ENCODE peak calls at places on chromosome 16, in ten cellular contexts. Z is AG09309, U is body of pancreas, M is ascending aorta, K is tibial nerve, D is thoracic aorta, L is AG04450, Y is esophagus squamous epithelium, I is cardiac fibroblast, F is cardiac muscle cell. H is an unnamed sample.

GRCh38 chr16:31008154-31008950 is 2.1 kb downstream of the STX1B start:
- DNase-seq in K (no peak), I (no peak), F (no peak), D (no peak), L (peak), Y (no peak), U (no peak), M (no peak), Z (no peak), H (no peak)

GRCh38 chr16:57651344-57652333 is 16.5 kb upstream of the ADGRG3 start:
- DNase-seq in D (no peak), K (no peak), Z (no peak), U (no peak), Y (no peak), F (peak), I (no peak), L (no peak), M (no peak), H (no peak)

GRCh38 chr16:84461029-84461415 is 43.4 kb downstream of the MEAK7 start:
- DNase-seq in K (no peak), U (no peak), F (no peak), D (no peak), Y (no peak), Z (no peak), I (no peak), M (no peak), L (no peak), H (no peak)

GRCh38 chr16:26963109-26963508 is 103.6 kb upstream of the C16orf82 start:
- DNase-seq in U (no peak), F (peak), Y (no peak), L (no peak), K (no peak), D (no peak), Z (no peak), I (peak), M (no peak), H (no peak)

GRCh38 chr16:13403326-13403725 is 501.9 kb downstream of the SHISA9 start:
- DNase-seq in D (no peak), F (no peak), I (no peak), Z (no peak), U (no peak), M (no peak), Y (no peak), K (no peak), L (no peak), H (no peak)

GRCh38 chr16:30183961-30184429 is 593 bp downstream of the CORO1A start:
- DNase-seq in L (no peak), Z (no peak), F (no peak), I (no peak), Y (no peak), U (peak), M (peak), D (no peak), K (no peak), H (peak)

GRCh38 chr16:85898521-85899442 is at the start of gene IRF8:
- DNase-seq in D (no peak), U (peak), I (peak), Z (no peak), K (peak), L (no peak), M (peak), Y (no peak), F (peak), H (peak)

GRCh38 chr16:3026003-3026378 is 2.2 kb downstream of the THOC6 start:
- DNase-seq in L (no peak), Y (no peak), F (no peak), K (no peak), M (no peak), Z (no peak), D (no peak), U (no peak), I (no peak), H (no peak)

GRCh38 chr16:84735846-84736586 is 36.2 kb downstream of the USP10 start:
- DNase-seq in L (no peak), D (no peak), K (no peak), I (peak), F (no peak), M (no peak), Y (no peak), U (peak), Z (no peak), H (no peak)

GRCh38 chr16:58948244-58948643 is 214.1 kb upstream of the GOT2 start:
- DNase-seq in Z (no peak), M (no peak), L (no peak), Y (no peak), F (no peak), U (no peak), D (no peak), K (no peak), I (no peak), H (no peak)

GRCh38 chr16:82061861-82062525 is 26.9 kb downstream of the HSD17B2 start:
- DNase-seq in Y (no peak), U (peak), I (no peak), K (no peak), Z (no peak), F (peak), L (no peak), M (no peak), D (no peak), H (no peak)

GRCh38 chr16:30521873-30522641 is 4.3 kb downstream of the ZNF768 start:
- DNase-seq in D (no peak), F (no peak), Y (no peak), Z (no peak), U (no peak), M (no peak), L (no peak), K (no peak), I (no peak), H (no peak)

GRCh38 chr16:88783391-88784073 is 1.5 kb downstream of the PIEZO1 start:
- DNase-seq in Z (no peak), Y (no peak), K (peak), M (no peak), U (no peak), I (peak), L (no peak), D (no peak), F (no peak), H (peak)

GRCh38 chr16:29862383-29862883 is 593 bp downstream of the CDIPT start:
- DNase-seq in Y (no peak), K (no peak), F (peak), I (no peak), D (no peak), M (no peak), Z (no peak), U (peak), L (no peak), H (no peak)

GRCh38 chr16:75044800-75045361 is 46.1 kb downstream of the ZNRF1 start:
- DNase-seq in K (peak), U (no peak), F (no peak), Y (no peak), L (no peak), I (peak), Z (peak), D (no peak), M (peak), H (no peak)

GRCh38 chr16:29809850-29810698 is 1.9 kb upstream of the PRRT2 start:
- DNase-seq in I (no peak), K (no peak), F (no peak), L (no peak), Z (no peak), Y (no peak), D (no peak), M (no peak), U (no peak), H (no peak)

GRCh38 chr16:86984286-86984685 is 332.9 kb downstream of the C16orf95 start:
- DNase-seq in F (no peak), I (no peak), Z (no peak), Y (no peak), U (no peak), D (no peak), M (no peak), L (no peak), K (no peak), H (no peak)

GRCh38 chr16:78290498-78291271 is 191.2 kb downstream of the WWOX start:
- DNase-seq in I (no peak), Y (no peak), Z (no peak), U (no peak), D (no peak), M (no peak), K (no peak), F (no peak), L (no peak), H (no peak)

GRCh38 chr16:87274808-87275207 is 42.4 kb downstream of the C16orf95 start:
- DNase-seq in M (no peak), U (no peak), Y (no peak), Z (no peak), F (no peak), L (no peak), D (no peak), I (no peak), K (no peak), H (no peak)

GRCh38 chr16:87602005-87602790 is at the start of gene JPH3:
- DNase-seq in F (peak), Z (no peak), Y (no peak), I (no peak), L (no peak), U (no peak), M (no peak), D (no peak), K (no peak), H (peak)

DNA sequence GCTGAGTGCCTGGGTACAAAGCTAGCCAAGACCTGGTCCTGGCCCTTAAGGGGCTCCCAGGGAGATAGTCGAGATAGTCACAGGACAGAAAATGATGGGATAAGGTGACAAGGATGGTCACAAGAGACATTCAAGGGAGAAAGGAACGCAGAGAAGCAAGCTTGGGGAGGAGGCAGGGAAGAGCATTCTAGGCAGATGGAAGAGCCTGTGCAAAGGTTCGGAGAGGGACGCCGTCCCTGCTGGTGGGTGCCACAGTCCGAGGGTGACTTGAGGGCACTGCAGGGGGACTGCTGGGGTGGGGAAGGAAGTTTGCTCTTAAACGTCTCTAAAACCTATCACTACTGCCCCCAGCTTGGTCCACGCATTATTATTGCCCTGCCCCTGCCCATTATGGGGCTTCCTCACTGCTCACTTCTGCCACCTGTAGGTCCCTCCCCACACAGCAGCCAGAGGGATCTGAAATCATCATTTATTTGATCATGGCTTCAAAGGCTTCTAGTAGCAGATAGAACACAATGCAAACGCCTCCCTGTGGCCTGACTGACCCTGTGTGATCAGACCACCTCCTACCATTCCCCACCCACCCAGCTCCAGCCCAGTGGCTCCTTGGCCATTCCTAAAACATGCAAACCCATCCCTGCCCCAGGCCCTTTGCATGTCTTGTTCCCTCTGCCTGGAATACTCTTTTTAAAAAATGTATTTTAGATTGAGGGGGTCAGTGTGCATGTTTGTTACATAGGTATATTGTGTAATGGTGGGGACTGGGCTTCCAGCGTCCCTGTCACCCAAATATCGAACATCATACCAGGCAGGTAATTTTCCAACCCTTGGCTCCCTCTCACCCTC is 60.3 kb downstream of the RMI2 start:
- DNase-seq in Z (no peak), U (peak), F (peak), D (no peak), I (peak), K (peak), Y (no peak), L (no peak), M (no peak), H (no peak)
- TF ChIP-seq CTCF in Z (peak), U (peak), F (peak), D (peak), I (peak), K (peak), Y (peak), L (peak), M (peak), H (peak)

GRCh38 chr16:1602285-1602684 is 9.6 kb downstream of the IFT140 start:
- DNase-seq in D (no peak), Y (no peak), F (no peak), U (no peak), I (no peak), M (no peak), K (no peak), Z (no peak), L (no peak), H (peak)
- H3K4me3 ChIP-seq in D (no peak), Y (no peak), F (no peak), U (no peak), I (no peak), M (no peak), K (no peak), Z (no peak), L (no peak), H (no peak)

GRCh38 chr16:66935319-66936011 is at the start of gene CES2:
- DNase-seq in D (no peak), K (no peak), M (peak), L (no peak), U (peak), I (peak), F (no peak), Y (no peak), Z (peak), H (peak)
- TF ChIP-seq CTCF in D (no peak), K (no peak), M (no peak), L (no peak), U (no peak), I (no peak), F (no peak), Y (no peak), Z (no peak), H (no peak)

GRCh38 chr16:522320-523096 is 5.0 kb upstream of the CAPN15 start:
- DNase-seq in F (no peak), K (no peak), D (no peak), Y (no peak), M (no peak), I (no peak), L (no peak), U (no peak), Z (no peak), H (no peak)
- H3K4me3 ChIP-seq in F (no peak), K (no peak), D (no peak), Y (no peak), M (no peak), I (no peak), L (no peak), U (no peak), Z (no peak), H (no peak)

GRCh38 chr16:11386054-11386680 is 40.9 kb downstream of the RMI2 start:
- DNase-seq in L (no peak), Z (no peak), I (no peak), U (no peak), K (no peak), D (no peak), F (no peak), M (no peak), Y (no peak), H (no peak)
- TF ChIP-seq CTCF in L (no peak), Z (no peak), I (no peak), U (no peak), K (no peak), D (no peak), F (no peak), M (no peak), Y (no peak), H (no peak)